ENCODE peak calls at places on chromosomes 6 and 20, in five cellular contexts. W is adipocyte, F is GM03348, T is breast epithelium, Y is mesenchymal stem cell. S is an unnamed sample.

GRCh38 chr6:6891949-6892461 is 215.8 kb upstream of the RREB1 start:
- DNase-seq in W (no peak), F (no peak), T (no peak), Y (peak), S (no peak)

GRCh38 chr20:50302463-50303041 is 111.9 kb downstream of the CEBPB start:
- DNase-seq in W (peak), F (peak), T (no peak), Y (no peak), S (peak)

GRCh38 chr6:82144852-82145332 is 102.7 kb downstream of the IBTK start:
- DNase-seq in W (peak), F (peak), T (no peak), Y (peak), S (peak)

GRCh38 chr6:169312658-169313346 is 59.2 kb upstream of the THBS2 start:
- DNase-seq in W (no peak), F (peak), T (no peak), Y (no peak), S (no peak)

GRCh38 chr20:32966382-32966781 is 37.9 kb downstream of the SUN5 start:
- DNase-seq in W (no peak), F (peak), T (no peak), Y (no peak), S (no peak)

GRCh38 chr6:169215201-169215661 is 38.4 kb downstream of the THBS2 start:
- DNase-seq in W (no peak), F (no peak), T (no peak), Y (no peak), S (peak)

GRCh38 chr6:33410711-33411631 is at the start of gene PHF1:
- DNase-seq in W (peak), F (peak), T (no peak), Y (peak), S (peak)

GRCh38 chr6:24836116-24836515 is 37.4 kb upstream of the ARMH2 start:
- DNase-seq in W (no peak), F (no peak), T (no peak), Y (no peak), S (peak)

GRCh38 chr6:137530404-137530803 is 36.2 kb upstream of the OLIG3 start:
- DNase-seq in W (no peak), F (no peak), T (no peak), Y (no peak), S (no peak)

GRCh38 chr6:3280866-3281465 is 22.2 kb downstream of the PSMG4 start:
- DNase-seq in W (peak), F (no peak), T (peak), Y (no peak), S (no peak)

GRCh38 chr6:109964949-109965348 is 13.2 kb upstream of the GPR6 start:
- DNase-seq in W (no peak), F (no peak), T (no peak), Y (no peak), S (no peak)

GRCh38 chr20:13717631-13718044 is 67.1 kb downstream of the ESF1 start:
- DNase-seq in W (peak), F (no peak), T (no peak), Y (no peak), S (peak)

GRCh38 chr6:161318456-161318855 is 44.6 kb upstream of the AGPAT4 start:
- DNase-seq in W (no peak), F (no peak), T (no peak), Y (no peak), S (no peak)

GRCh38 chr6:38701551-38701950 is 1.4 kb downstream of the GLO1 start:
- DNase-seq in W (no peak), F (no peak), T (no peak), Y (peak), S (no peak)

GRCh38 chr6:140393665-140394064 is 1019.2 kb upstream of the CITED2 start:
- DNase-seq in W (no peak), F (no peak), T (no peak), Y (peak), S (peak)

GRCh38 chr6:14224359-14225103 is 107.0 kb downstream of the CD83 start:
- DNase-seq in W (no peak), F (no peak), T (no peak), Y (no peak), S (no peak)

GRCh38 chr20:36070451-36070850 is 84.1 kb upstream of the EPB41L1 start:
- DNase-seq in W (peak), F (no peak), T (peak), Y (no peak), S (no peak)

GRCh38 chr20:25308671-25309394 is 60.9 kb downstream of the PYGB start:
- DNase-seq in W (peak), F (no peak), T (no peak), Y (peak), S (peak)

GRCh38 chr6:33613794-33614166 is 7.3 kb upstream of the ITPR3 start:
- DNase-seq in W (peak), F (peak), T (no peak), Y (no peak), S (peak)

GRCh38 chr6:51792273-51793030 is 295.0 kb downstream of the PKHD1 start:
- DNase-seq in W (no peak), F (no peak), T (no peak), Y (no peak), S (no peak)

GRCh38 chr6:29965873-29966601 is 23.7 kb downstream of the HLA-A start:
- DNase-seq in W (peak), F (peak), T (peak), Y (peak), S (peak)

GRCh38 chr6:32092760-32093497 is 16.2 kb downstream of the TNXB start:
- DNase-seq in W (peak), F (peak), T (no peak), Y (peak), S (peak)

GRCh38 chr6:43916924-43917877 is 147.2 kb downstream of the VEGFA start:
- DNase-seq in W (peak), F (no peak), T (no peak), Y (peak), S (peak)

GRCh38 chr6:26536571-26537159 is 1.5 kb upstream of the HMGN4 start:
- DNase-seq in W (peak), F (peak), T (no peak), Y (peak), S (peak)

GRCh38 chr6:13526339-13526717 is 38.9 kb upstream of the GFOD1 start:
- DNase-seq in W (no peak), F (no peak), T (no peak), Y (no peak), S (no peak)